ENCODE peak calls at places on chromosomes 11 and 22, in seven cellular contexts. R is adrenal gland, I is cerebellar cortex, V is Daoy, H is HL-60, Y is C1 segment of cervical spinal cord, P is SHP77 treated with DMSO at 0.1 percent for 48 hours. E is an unnamed sample.

GRCh38 chr11:1031121-1031899 is 5.2 kb downstream of the MUC6 start:
- DNase-seq in R (no peak), I (no peak), V (no peak), H (no peak), Y (no peak), P (no peak), E (no peak)

GRCh38 chr22:36435516-36436415 is 45.7 kb downstream of the TXN2 start:
- DNase-seq in R (no peak), I (no peak), V (no peak), H (peak), Y (no peak), P (peak), E (no peak)

GRCh38 chr11:116598036-116598435 is 174.8 kb downstream of the BUD13 start:
- DNase-seq in R (no peak), I (no peak), V (no peak), H (no peak), Y (no peak), P (no peak), E (no peak)

GRCh38 chr11:67056640-67057409 is at the start of gene RHOD:
- DNase-seq in R (no peak), I (no peak), V (no peak), H (peak), Y (no peak), P (no peak), E (no peak)

GRCh38 chr22:28882545-28882877 is 861 bp upstream of the ZNRF3 start:
- DNase-seq in R (no peak), I (peak), V (peak), H (peak), Y (no peak), P (no peak), E (no peak)

GRCh38 chr11:19281555-19281954 is 40.8 kb upstream of the E2F8 start:
- DNase-seq in R (no peak), I (no peak), V (no peak), H (no peak), Y (no peak), P (no peak), E (no peak)

GRCh38 chr11:60914620-60915249 is 777 bp downstream of the TMEM109 start:
- DNase-seq in R (peak), I (peak), V (peak), H (peak), Y (peak), P (no peak), E (no peak)

GRCh38 chr11:112540261-112540660 is 279.6 kb upstream of the PLET1 start:
- DNase-seq in R (no peak), I (no peak), V (no peak), H (no peak), Y (no peak), P (no peak), E (no peak)

GRCh38 chr11:16215352-16215751 is 141.0 kb downstream of the SOX6 start:
- DNase-seq in R (no peak), I (no peak), V (no peak), H (no peak), Y (no peak), P (no peak), E (no peak)

GRCh38 chr22:17806437-17806836 is 32.2 kb upstream of the BID start:
- DNase-seq in R (no peak), I (no peak), V (no peak), H (no peak), Y (no peak), P (no peak), E (no peak)

GRCh38 chr11:90555477-90555876 is 332.6 kb upstream of the CHORDC1 start:
- DNase-seq in R (no peak), I (no peak), V (no peak), H (no peak), Y (no peak), P (no peak), E (no peak)

GRCh38 chr11:95108671-95109551 is 19.3 kb downstream of the ENDOD1 start:
- DNase-seq in R (no peak), I (peak), V (peak), H (no peak), Y (no peak), P (no peak), E (no peak)

GRCh38 chr11:93143186-93143585 is 54.6 kb downstream of the SLC36A4 start:
- DNase-seq in R (no peak), I (no peak), V (no peak), H (no peak), Y (no peak), P (no peak), E (no peak)

GRCh38 chr11:101045415-101045814 is 84.2 kb downstream of the PGR start:
- DNase-seq in R (no peak), I (no peak), V (no peak), H (no peak), Y (no peak), P (no peak), E (no peak)

GRCh38 chr11:22416462-22416861 is 78.3 kb downstream of the SLC17A6 start:
- DNase-seq in R (no peak), I (no peak), V (no peak), H (no peak), Y (no peak), P (no peak), E (no peak)

GRCh38 chr22:29716814-29717213 is 3.0 kb upstream of the CABP7 start:
- DNase-seq in R (peak), I (peak), V (peak), H (peak), Y (peak), P (no peak), E (peak)